ENCODE peak calls at places on chromosome 12, in eight cellular contexts. One of them, this sample, is unnamed.

GRCh38 chr12:70400124-70400523 is 34.0 kb downstream of the KCNMB4 start:
- DNase-seq in tibial artery: no peak
- DNase-seq in type B pancreatic cell: no peak
- DNase-seq in epithelial cell of esophagus: no peak
- DNase-seq in AG09309: no peak
- DNase-seq in upper lobe of right lung: no peak
- DNase-seq in GM23338: no peak
- DNase-seq in GM12865: no peak
- DNase-seq in this sample: no peak

GRCh38 chr12:66144796-66145754 is 14.5 kb upstream of the LLPH start:
- DNase-seq in tibial artery: peak
- DNase-seq in AG09309: peak
- DNase-seq in GM12865: peak
- DNase-seq in type B pancreatic cell: no peak
- DNase-seq in upper lobe of right lung: no peak
- DNase-seq in GM23338: peak
- DNase-seq in epithelial cell of esophagus: peak
- DNase-seq in this sample: no peak

GRCh38 chr12:70180140-70180539 is 63.1 kb upstream of the CNOT2 start:
- DNase-seq in upper lobe of right lung: no peak
- DNase-seq in GM23338: no peak
- DNase-seq in AG09309: no peak
- DNase-seq in epithelial cell of esophagus: no peak
- DNase-seq in GM12865: no peak
- DNase-seq in type B pancreatic cell: no peak
- DNase-seq in tibial artery: no peak
- DNase-seq in this sample: no peak

GRCh38 chr12:91111366-91112321 is at the start of gene LUM:
- DNase-seq in AG09309: peak
- DNase-seq in GM23338: peak
- DNase-seq in tibial artery: peak
- DNase-seq in GM12865: no peak
- DNase-seq in epithelial cell of esophagus: peak
- DNase-seq in type B pancreatic cell: no peak
- DNase-seq in upper lobe of right lung: no peak
- DNase-seq in this sample: no peak

GRCh38 chr12:109467978-109468676 is 9.0 kb downstream of the KCTD10 start:
- DNase-seq in GM23338: no peak
- DNase-seq in type B pancreatic cell: no peak
- DNase-seq in epithelial cell of esophagus: no peak
- DNase-seq in tibial artery: no peak
- DNase-seq in upper lobe of right lung: no peak
- DNase-seq in AG09309: no peak
- DNase-seq in GM12865: no peak
- DNase-seq in this sample: no peak

GRCh38 chr12:119949594-119949993 is 39.4 kb upstream of the BICDL1 start:
- DNase-seq in tibial artery: no peak
- DNase-seq in epithelial cell of esophagus: no peak
- DNase-seq in GM12865: no peak
- DNase-seq in type B pancreatic cell: no peak
- DNase-seq in GM23338: no peak
- DNase-seq in AG09309: no peak
- DNase-seq in upper lobe of right lung: no peak
- DNase-seq in this sample: no peak

GRCh38 chr12:131586269-131586668 is 124.6 kb upstream of the SFSWAP start:
- DNase-seq in AG09309: no peak
- DNase-seq in upper lobe of right lung: no peak
- DNase-seq in type B pancreatic cell: no peak
- DNase-seq in epithelial cell of esophagus: no peak
- DNase-seq in GM23338: no peak
- DNase-seq in tibial artery: no peak
- DNase-seq in GM12865: no peak
- DNase-seq in this sample: no peak

GRCh38 chr12:27906658-27907473 is 65.7 kb downstream of the PTHLH start:
- DNase-seq in AG09309: no peak
- DNase-seq in tibial artery: no peak
- DNase-seq in epithelial cell of esophagus: no peak
- DNase-seq in GM23338: no peak
- DNase-seq in upper lobe of right lung: no peak
- DNase-seq in GM12865: no peak
- DNase-seq in type B pancreatic cell: no peak
- DNase-seq in this sample: no peak

GRCh38 chr12:108788911-108789310 is 57.6 kb upstream of the CORO1C start:
- DNase-seq in GM12865: no peak
- DNase-seq in tibial artery: no peak
- DNase-seq in epithelial cell of esophagus: no peak
- DNase-seq in type B pancreatic cell: no peak
- DNase-seq in upper lobe of right lung: no peak
- DNase-seq in GM23338: no peak
- DNase-seq in AG09309: no peak
- DNase-seq in this sample: peak

GRCh38 chr12:131041968-131042847 is 88.5 kb downstream of the ADGRD1 start:
- DNase-seq in tibial artery: no peak
- DNase-seq in type B pancreatic cell: no peak
- DNase-seq in GM23338: no peak
- DNase-seq in epithelial cell of esophagus: no peak
- DNase-seq in upper lobe of right lung: peak
- DNase-seq in AG09309: no peak
- DNase-seq in GM12865: no peak
- DNase-seq in this sample: no peak

GRCh38 chr12:100142851-100143559 is at the start of gene BLTP3B:
- DNase-seq in tibial artery: peak
- DNase-seq in AG09309: no peak
- DNase-seq in GM23338: peak
- DNase-seq in GM12865: peak
- DNase-seq in type B pancreatic cell: peak
- DNase-seq in upper lobe of right lung: peak
- DNase-seq in epithelial cell of esophagus: peak
- DNase-seq in this sample: no peak

GRCh38 chr12:51661199-51661598 is 70.2 kb downstream of the SCN8A start:
- DNase-seq in tibial artery: no peak
- DNase-seq in epithelial cell of esophagus: no peak
- DNase-seq in GM23338: no peak
- DNase-seq in GM12865: no peak
- DNase-seq in type B pancreatic cell: no peak
- DNase-seq in upper lobe of right lung: no peak
- DNase-seq in AG09309: peak
- DNase-seq in this sample: no peak

GRCh38 chr12:116861331-116861730 is 19.9 kb downstream of the HRK start:
- DNase-seq in epithelial cell of esophagus: no peak
- DNase-seq in AG09309: peak
- DNase-seq in tibial artery: peak
- DNase-seq in GM12865: peak
- DNase-seq in type B pancreatic cell: no peak
- DNase-seq in GM23338: no peak
- DNase-seq in upper lobe of right lung: no peak
- DNase-seq in this sample: no peak

GRCh38 chr12:128820723-128821432 is 2.9 kb downstream of the SLC15A4 start:
- DNase-seq in upper lobe of right lung: no peak
- DNase-seq in GM23338: no peak
- DNase-seq in tibial artery: peak
- DNase-seq in AG09309: no peak
- DNase-seq in GM12865: peak
- DNase-seq in epithelial cell of esophagus: no peak
- DNase-seq in type B pancreatic cell: no peak
- DNase-seq in this sample: no peak

GRCh38 chr12:110661337-110661972 is 27.5 kb downstream of the HVCN1 start:
- DNase-seq in upper lobe of right lung: peak
- DNase-seq in epithelial cell of esophagus: no peak
- DNase-seq in GM12865: peak
- DNase-seq in type B pancreatic cell: no peak
- DNase-seq in AG09309: no peak
- DNase-seq in tibial artery: peak
- DNase-seq in GM23338: no peak
- DNase-seq in this sample: no peak

GRCh38 chr12:51075390-51075789 is 8.0 kb downstream of the CSRNP2 start:
- DNase-seq in upper lobe of right lung: no peak
- DNase-seq in AG09309: no peak
- DNase-seq in epithelial cell of esophagus: no peak
- DNase-seq in tibial artery: no peak
- DNase-seq in GM12865: no peak
- DNase-seq in type B pancreatic cell: no peak
- DNase-seq in GM23338: no peak
- DNase-seq in this sample: no peak

GRCh38 chr12:111034911-111035577 is 114.7 kb upstream of the MYL2 start:
- DNase-seq in type B pancreatic cell: no peak
- DNase-seq in GM12865: no peak
- DNase-seq in upper lobe of right lung: no peak
- DNase-seq in AG09309: no peak
- DNase-seq in epithelial cell of esophagus: peak
- DNase-seq in tibial artery: no peak
- DNase-seq in GM23338: peak
- DNase-seq in this sample: no peak

GRCh38 chr12:92369643-92370042 is 224.0 kb upstream of the BTG1 start:
- DNase-seq in GM12865: no peak
- DNase-seq in type B pancreatic cell: no peak
- DNase-seq in epithelial cell of esophagus: peak
- DNase-seq in upper lobe of right lung: no peak
- DNase-seq in tibial artery: no peak
- DNase-seq in GM23338: no peak
- DNase-seq in AG09309: peak
- DNase-seq in this sample: no peak

GRCh38 chr12:64039285-64039871 is 182.7 kb downstream of the KICS2 start:
- DNase-seq in tibial artery: no peak
- DNase-seq in upper lobe of right lung: no peak
- DNase-seq in epithelial cell of esophagus: peak
- DNase-seq in GM23338: peak
- DNase-seq in AG09309: no peak
- DNase-seq in type B pancreatic cell: no peak
- DNase-seq in GM12865: no peak
- DNase-seq in this sample: no peak

DNA sequence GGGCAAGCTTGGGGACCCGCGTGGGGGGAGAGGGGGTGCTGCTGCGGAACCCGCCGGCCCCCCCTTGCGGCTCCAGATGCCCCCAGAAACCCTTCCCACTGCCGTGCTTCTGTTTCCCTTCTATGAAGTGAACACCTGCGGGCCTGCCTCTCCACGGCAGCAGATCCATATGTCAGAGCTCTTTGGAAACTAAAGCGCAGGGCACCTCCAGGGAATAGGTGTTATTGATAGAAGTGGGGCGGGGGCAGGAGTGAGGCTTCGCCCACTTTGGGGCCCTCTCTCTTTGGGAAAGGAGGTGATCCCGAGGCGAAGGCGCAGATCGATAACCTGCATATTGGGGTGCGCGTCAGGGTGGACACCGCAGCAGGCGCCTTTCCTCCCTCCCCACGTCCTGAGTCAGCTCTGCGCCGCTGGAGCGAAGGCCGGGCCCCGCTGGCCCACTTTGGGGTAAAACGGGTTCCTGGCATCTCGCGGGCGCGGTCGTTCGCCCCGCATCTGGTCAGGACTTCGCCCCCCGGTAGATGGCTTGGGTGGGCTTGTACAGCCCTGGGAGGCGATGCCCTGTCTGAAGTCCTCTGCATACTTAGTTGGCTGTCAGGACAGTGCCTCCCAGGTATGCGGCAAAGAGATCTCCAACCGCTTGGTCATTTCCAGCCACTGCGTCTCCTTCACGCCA is 524 bp downstream of the KMT5A start:
- DNase-seq in epithelial cell of esophagus: peak
- DNase-seq in AG09309: no peak
- DNase-seq in GM23338: peak
- DNase-seq in GM12865: peak
- DNase-seq in type B pancreatic cell: no peak
- DNase-seq in tibial artery: no peak
- DNase-seq in upper lobe of right lung: no peak
- DNase-seq in this sample: no peak
- TF ChIP-seq CTCF in epithelial cell of esophagus: no peak
- TF ChIP-seq CTCF in AG09309: no peak
- TF ChIP-seq CTCF in GM23338: no peak
- TF ChIP-seq CTCF in GM12865: no peak
- TF ChIP-seq CTCF in type B pancreatic cell: no peak
- TF ChIP-seq CTCF in tibial artery: no peak
- TF ChIP-seq CTCF in upper lobe of right lung: no peak
- TF ChIP-seq CTCF in this sample: peak

GRCh38 chr12:817941-818600 is 65.7 kb downstream of the WNK1 start:
- DNase-seq in epithelial cell of esophagus: no peak
- DNase-seq in type B pancreatic cell: no peak
- DNase-seq in GM23338: no peak
- DNase-seq in AG09309: no peak
- DNase-seq in tibial artery: no peak
- DNase-seq in upper lobe of right lung: no peak
- DNase-seq in GM12865: no peak
- DNase-seq in this sample: no peak

GRCh38 chr12:820336-820735 is 68.0 kb downstream of the WNK1 start:
- DNase-seq in upper lobe of right lung: no peak
- DNase-seq in type B pancreatic cell: no peak
- DNase-seq in AG09309: no peak
- DNase-seq in epithelial cell of esophagus: no peak
- DNase-seq in GM12865: no peak
- DNase-seq in tibial artery: no peak
- DNase-seq in GM23338: no peak
- DNase-seq in this sample: no peak

GRCh38 chr12:823043-823698 is 70.8 kb downstream of the WNK1 start:
- DNase-seq in epithelial cell of esophagus: no peak
- DNase-seq in type B pancreatic cell: no peak
- DNase-seq in AG09309: no peak
- DNase-seq in GM23338: no peak
- DNase-seq in GM12865: peak
- DNase-seq in upper lobe of right lung: no peak
- DNase-seq in tibial artery: no peak
- DNase-seq in this sample: no peak

DNA sequence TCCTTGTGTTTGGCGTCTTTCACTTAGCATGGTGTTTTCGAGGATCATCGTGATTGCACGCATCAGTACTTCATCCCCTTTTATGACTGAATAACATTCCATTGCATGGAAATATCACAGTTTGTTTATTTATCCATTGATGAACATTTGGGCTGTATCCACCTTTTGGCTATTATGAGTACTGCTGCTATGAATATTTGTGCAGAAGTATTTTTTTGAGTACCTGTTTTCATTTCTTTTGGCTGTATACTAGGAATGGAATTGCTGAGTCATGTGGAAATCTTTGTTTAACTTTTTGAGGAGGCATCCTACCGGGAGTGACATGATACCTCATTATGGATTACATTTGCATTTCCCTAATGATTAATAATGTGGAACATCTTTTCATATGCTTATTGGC is 66.4 kb downstream of the WNK1 start:
- DNase-seq in GM12865: no peak
- DNase-seq in epithelial cell of esophagus: peak
- DNase-seq in type B pancreatic cell: no peak
- DNase-seq in GM23338: no peak
- DNase-seq in AG09309: no peak
- DNase-seq in tibial artery: no peak
- DNase-seq in upper lobe of right lung: no peak
- DNase-seq in this sample: no peak
- TF ChIP-seq CTCF in GM12865: no peak
- TF ChIP-seq CTCF in epithelial cell of esophagus: no peak
- TF ChIP-seq CTCF in type B pancreatic cell: peak
- TF ChIP-seq CTCF in GM23338: no peak
- TF ChIP-seq CTCF in AG09309: no peak
- TF ChIP-seq CTCF in tibial artery: no peak
- TF ChIP-seq CTCF in upper lobe of right lung: peak
- TF ChIP-seq CTCF in this sample: peak

GRCh38 chr12:47307680-47308399 is 228.1 kb upstream of the AMIGO2 start:
- DNase-seq in AG09309: peak
- DNase-seq in tibial artery: peak
- DNase-seq in epithelial cell of esophagus: peak
- DNase-seq in GM23338: peak
- DNase-seq in upper lobe of right lung: no peak
- DNase-seq in GM12865: peak
- DNase-seq in type B pancreatic cell: no peak
- DNase-seq in this sample: no peak
- TF ChIP-seq CTCF in AG09309: peak
- TF ChIP-seq CTCF in tibial artery: peak
- TF ChIP-seq CTCF in epithelial cell of esophagus: peak
- TF ChIP-seq CTCF in GM23338: peak
- TF ChIP-seq CTCF in upper lobe of right lung: peak
- TF ChIP-seq CTCF in GM12865: peak
- TF ChIP-seq CTCF in type B pancreatic cell: peak
- TF ChIP-seq CTCF in this sample: peak

GRCh38 chr12:53299454-53300180 is at the start of gene MYG1:
- DNase-seq in upper lobe of right lung: peak
- DNase-seq in GM23338: peak
- DNase-seq in type B pancreatic cell: peak
- DNase-seq in tibial artery: peak
- DNase-seq in GM12865: peak
- DNase-seq in AG09309: no peak
- DNase-seq in epithelial cell of esophagus: peak
- DNase-seq in this sample: peak
- TF ChIP-seq CTCF in upper lobe of right lung: peak
- TF ChIP-seq CTCF in GM23338: no peak
- TF ChIP-seq CTCF in type B pancreatic cell: peak
- TF ChIP-seq CTCF in tibial artery: peak
- TF ChIP-seq CTCF in GM12865: no peak
- TF ChIP-seq CTCF in AG09309: peak
- TF ChIP-seq CTCF in epithelial cell of esophagus: peak
- TF ChIP-seq CTCF in this sample: peak